ENCODE peak calls at places on chromosomes 11 and 22, in six cellular contexts. One of them, this sample, is unnamed.

GRCh38 chr22:50262973-50263617 is 1.6 kb upstream of the MAPK12 start:
- DNase-seq in astrocyte of the cerebellum: no peak
- DNase-seq in cardiac fibroblast: no peak
- DNase-seq in choroid plexus epithelial cell: no peak
- DNase-seq in AG04450: no peak
- DNase-seq in AG04449: no peak
- DNase-seq in this sample: no peak

GRCh38 chr11:46680164-46680760 is 20.2 kb downstream of the ARHGAP1 start:
- DNase-seq in astrocyte of the cerebellum: no peak
- DNase-seq in cardiac fibroblast: no peak
- DNase-seq in choroid plexus epithelial cell: no peak
- DNase-seq in AG04450: no peak
- DNase-seq in AG04449: no peak
- DNase-seq in this sample: no peak

GRCh38 chr11:57427692-57428082 is 766 bp upstream of the SLC43A3 start:
- DNase-seq in astrocyte of the cerebellum: peak
- DNase-seq in cardiac fibroblast: peak
- DNase-seq in choroid plexus epithelial cell: no peak
- DNase-seq in AG04450: no peak
- DNase-seq in AG04449: no peak
- DNase-seq in this sample: no peak

GRCh38 chr11:44805596-44805995 is 78.8 kb downstream of the TSPAN18 start:
- DNase-seq in astrocyte of the cerebellum: no peak
- DNase-seq in cardiac fibroblast: no peak
- DNase-seq in choroid plexus epithelial cell: peak
- DNase-seq in AG04450: no peak
- DNase-seq in AG04449: no peak
- DNase-seq in this sample: no peak

GRCh38 chr11:126212089-126212660 is 593 bp downstream of the FAM118B start:
- DNase-seq in astrocyte of the cerebellum: no peak
- DNase-seq in cardiac fibroblast: peak
- DNase-seq in choroid plexus epithelial cell: peak
- DNase-seq in AG04450: no peak
- DNase-seq in AG04449: no peak
- DNase-seq in this sample: no peak

GRCh38 chr11:122671270-122671906 is 15.9 kb downstream of the UBASH3B start:
- DNase-seq in astrocyte of the cerebellum: no peak
- DNase-seq in cardiac fibroblast: peak
- DNase-seq in choroid plexus epithelial cell: peak
- DNase-seq in AG04450: peak
- DNase-seq in AG04449: no peak
- DNase-seq in this sample: no peak

GRCh38 chr11:102780491-102780918 is at the start of gene MMP10:
- DNase-seq in astrocyte of the cerebellum: peak
- DNase-seq in cardiac fibroblast: peak
- DNase-seq in choroid plexus epithelial cell: peak
- DNase-seq in AG04450: peak
- DNase-seq in AG04449: no peak
- DNase-seq in this sample: no peak

GRCh38 chr11:114168691-114169090 is 109.2 kb downstream of the ZBTB16 start:
- DNase-seq in astrocyte of the cerebellum: no peak
- DNase-seq in cardiac fibroblast: no peak
- DNase-seq in choroid plexus epithelial cell: no peak
- DNase-seq in AG04450: no peak
- DNase-seq in AG04449: no peak
- DNase-seq in this sample: no peak

GRCh38 chr11:132911186-132911585 is 621.1 kb downstream of the OPCML start:
- DNase-seq in astrocyte of the cerebellum: peak
- DNase-seq in cardiac fibroblast: peak
- DNase-seq in choroid plexus epithelial cell: peak
- DNase-seq in AG04450: peak
- DNase-seq in AG04449: no peak
- DNase-seq in this sample: peak

GRCh38 chr11:118290923-118291322 is 13.6 kb upstream of the CD3E start:
- DNase-seq in astrocyte of the cerebellum: no peak
- DNase-seq in cardiac fibroblast: peak
- DNase-seq in choroid plexus epithelial cell: peak
- DNase-seq in AG04450: no peak
- DNase-seq in AG04449: no peak
- DNase-seq in this sample: no peak

DNA sequence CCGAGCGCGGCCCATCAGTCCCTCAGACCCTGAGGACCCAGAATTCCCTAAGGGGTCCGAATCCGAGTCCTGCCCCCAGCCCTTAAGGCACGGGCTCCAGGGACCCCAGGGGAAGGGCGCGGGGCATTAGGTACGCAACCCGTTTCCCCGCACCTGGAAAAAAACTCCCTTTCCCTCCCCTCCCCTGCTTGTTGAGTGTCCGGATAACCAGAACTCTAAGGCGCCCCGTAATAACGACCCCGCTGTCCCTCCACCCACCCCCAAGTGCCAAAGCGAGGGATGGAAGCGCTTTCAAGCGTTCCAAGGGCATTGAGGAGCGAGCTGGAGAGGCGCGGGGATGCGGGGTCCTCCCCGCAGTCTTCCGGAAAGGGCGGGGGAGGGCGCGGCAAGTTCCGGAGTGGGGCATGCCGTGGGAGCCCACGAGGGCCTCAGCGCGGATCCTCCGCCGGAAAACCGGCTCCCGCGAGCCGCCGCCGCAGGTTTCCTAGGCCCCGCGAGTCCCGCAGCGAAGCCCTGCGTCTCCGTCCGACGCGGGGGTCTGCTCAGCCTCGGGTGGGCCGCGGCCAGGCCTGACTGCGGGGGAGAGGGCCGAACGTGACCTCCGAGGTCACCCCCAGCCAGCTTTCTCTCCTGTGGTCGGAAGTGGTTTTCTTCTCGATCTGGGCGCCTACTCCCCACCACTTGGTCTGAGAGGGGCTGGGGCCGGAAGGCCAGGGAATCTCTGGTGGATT is 3.9 kb upstream of the CCND1 start:
- DNase-seq in astrocyte of the cerebellum: no peak
- DNase-seq in cardiac fibroblast: no peak
- DNase-seq in choroid plexus epithelial cell: no peak
- DNase-seq in AG04450: no peak
- DNase-seq in AG04449: no peak
- DNase-seq in this sample: no peak
- H3K4me3 ChIP-seq in astrocyte of the cerebellum: peak
- H3K4me3 ChIP-seq in cardiac fibroblast: peak
- H3K4me3 ChIP-seq in choroid plexus epithelial cell: peak
- H3K4me3 ChIP-seq in AG04450: peak
- H3K4me3 ChIP-seq in AG04449: peak
- H3K4me3 ChIP-seq in this sample: peak

DNA sequence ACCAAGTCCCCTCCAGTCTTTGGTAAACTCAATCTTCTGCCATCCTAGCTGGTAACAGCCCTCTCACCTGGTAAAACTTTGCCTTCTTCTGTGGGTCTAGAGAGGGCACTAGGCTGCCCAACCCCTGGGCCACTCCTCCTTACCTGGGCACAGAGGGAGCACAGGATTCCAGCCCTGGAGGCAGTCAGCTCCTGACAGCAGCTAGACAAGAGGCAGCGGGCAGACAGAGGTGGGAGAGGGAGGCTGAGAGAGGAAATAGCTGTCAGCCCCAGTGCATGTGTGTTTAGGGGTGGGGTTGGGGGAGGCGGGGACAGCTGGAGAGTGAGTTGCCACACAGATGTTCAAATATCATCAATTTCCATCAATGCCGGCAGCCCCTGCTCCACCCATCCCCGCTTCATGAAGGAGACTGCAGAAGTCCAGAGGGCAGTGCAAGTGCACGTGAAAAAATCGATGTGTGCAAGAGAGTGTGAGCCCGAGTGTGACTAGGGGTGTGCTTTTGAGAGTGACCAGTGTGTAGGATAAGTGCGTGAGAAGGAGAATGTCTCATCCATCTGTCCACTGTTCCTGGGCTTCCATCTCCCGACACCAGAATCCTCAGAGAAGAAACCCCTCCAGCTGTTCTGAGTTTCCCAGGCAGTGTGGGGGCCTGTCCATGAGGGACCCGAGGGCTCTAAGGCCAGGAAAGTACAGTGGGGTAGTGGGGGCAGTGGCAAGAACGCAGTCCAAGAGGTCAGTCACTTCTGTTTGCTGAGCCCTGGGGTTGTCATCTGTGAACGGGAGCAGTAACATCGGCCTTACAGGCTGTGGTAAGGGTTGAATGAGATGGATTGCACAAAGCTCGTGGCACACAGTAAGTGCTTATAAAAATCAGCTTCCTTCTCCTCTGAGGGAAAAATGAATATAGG is at the start of gene PTGDR2:
- DNase-seq in astrocyte of the cerebellum: no peak
- DNase-seq in cardiac fibroblast: no peak
- DNase-seq in choroid plexus epithelial cell: no peak
- DNase-seq in AG04450: no peak
- DNase-seq in AG04449: no peak
- DNase-seq in this sample: no peak
- TF ChIP-seq CTCF in astrocyte of the cerebellum: no peak
- TF ChIP-seq CTCF in cardiac fibroblast: no peak
- TF ChIP-seq CTCF in choroid plexus epithelial cell: no peak
- TF ChIP-seq CTCF in AG04450: no peak
- TF ChIP-seq CTCF in AG04449: no peak
- TF ChIP-seq CTCF in this sample: no peak

GRCh38 chr11:109677240-109677639 is 255.2 kb downstream of the C11orf87 start:
- DNase-seq in astrocyte of the cerebellum: no peak
- DNase-seq in cardiac fibroblast: no peak
- DNase-seq in choroid plexus epithelial cell: no peak
- DNase-seq in AG04450: no peak
- DNase-seq in AG04449: no peak
- DNase-seq in this sample: no peak
- H3K4me3 ChIP-seq in astrocyte of the cerebellum: no peak
- H3K4me3 ChIP-seq in cardiac fibroblast: no peak
- H3K4me3 ChIP-seq in choroid plexus epithelial cell: no peak
- H3K4me3 ChIP-seq in AG04450: no peak
- H3K4me3 ChIP-seq in AG04449: no peak
- H3K4me3 ChIP-seq in this sample: no peak

GRCh38 chr11:124119103-124119502 is 3.9 kb downstream of the VWA5A start:
- DNase-seq in astrocyte of the cerebellum: no peak
- DNase-seq in cardiac fibroblast: no peak
- DNase-seq in choroid plexus epithelial cell: no peak
- DNase-seq in AG04450: no peak
- DNase-seq in AG04449: no peak
- DNase-seq in this sample: no peak

GRCh38 chr11:124122123-124122522 is 6.9 kb downstream of the VWA5A start:
- DNase-seq in astrocyte of the cerebellum: no peak
- DNase-seq in cardiac fibroblast: no peak
- DNase-seq in choroid plexus epithelial cell: no peak
- DNase-seq in AG04450: no peak
- DNase-seq in AG04449: no peak
- DNase-seq in this sample: no peak

DNA sequence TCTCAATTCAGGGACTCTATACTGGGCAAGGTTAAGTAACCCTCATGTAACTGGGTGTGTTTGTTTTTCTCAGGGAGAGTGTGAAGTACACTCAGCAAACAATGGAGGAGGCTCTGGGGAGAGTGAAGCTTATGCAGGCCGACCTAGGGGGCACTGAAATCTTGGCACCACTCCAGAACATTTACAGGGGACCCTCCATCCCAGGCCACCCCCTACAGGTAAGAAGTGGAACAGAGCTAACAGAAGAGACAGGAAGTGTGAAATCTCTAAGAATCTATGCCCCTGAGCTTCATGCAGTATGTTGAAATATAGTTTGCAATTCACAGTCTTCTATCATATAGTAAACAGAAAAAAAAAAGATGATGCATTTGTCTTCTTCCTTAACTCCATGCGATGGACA is 8.3 kb downstream of the VWA5A start:
- DNase-seq in astrocyte of the cerebellum: no peak
- DNase-seq in cardiac fibroblast: no peak
- DNase-seq in choroid plexus epithelial cell: peak
- DNase-seq in AG04450: no peak
- DNase-seq in AG04449: no peak
- DNase-seq in this sample: no peak
- TF ChIP-seq CTCF in astrocyte of the cerebellum: no peak
- TF ChIP-seq CTCF in cardiac fibroblast: no peak
- TF ChIP-seq CTCF in choroid plexus epithelial cell: peak
- TF ChIP-seq CTCF in AG04450: no peak
- TF ChIP-seq CTCF in AG04449: no peak
- TF ChIP-seq CTCF in this sample: peak

GRCh38 chr11:86066606-86067229 is 2.2 kb downstream of the PICALM start:
- DNase-seq in astrocyte of the cerebellum: no peak
- DNase-seq in cardiac fibroblast: no peak
- DNase-seq in choroid plexus epithelial cell: no peak
- DNase-seq in AG04450: no peak
- DNase-seq in AG04449: no peak
- DNase-seq in this sample: no peak
- H3K4me3 ChIP-seq in astrocyte of the cerebellum: peak
- H3K4me3 ChIP-seq in cardiac fibroblast: peak
- H3K4me3 ChIP-seq in choroid plexus epithelial cell: peak
- H3K4me3 ChIP-seq in AG04450: peak
- H3K4me3 ChIP-seq in AG04449: peak
- H3K4me3 ChIP-seq in this sample: peak

DNA sequence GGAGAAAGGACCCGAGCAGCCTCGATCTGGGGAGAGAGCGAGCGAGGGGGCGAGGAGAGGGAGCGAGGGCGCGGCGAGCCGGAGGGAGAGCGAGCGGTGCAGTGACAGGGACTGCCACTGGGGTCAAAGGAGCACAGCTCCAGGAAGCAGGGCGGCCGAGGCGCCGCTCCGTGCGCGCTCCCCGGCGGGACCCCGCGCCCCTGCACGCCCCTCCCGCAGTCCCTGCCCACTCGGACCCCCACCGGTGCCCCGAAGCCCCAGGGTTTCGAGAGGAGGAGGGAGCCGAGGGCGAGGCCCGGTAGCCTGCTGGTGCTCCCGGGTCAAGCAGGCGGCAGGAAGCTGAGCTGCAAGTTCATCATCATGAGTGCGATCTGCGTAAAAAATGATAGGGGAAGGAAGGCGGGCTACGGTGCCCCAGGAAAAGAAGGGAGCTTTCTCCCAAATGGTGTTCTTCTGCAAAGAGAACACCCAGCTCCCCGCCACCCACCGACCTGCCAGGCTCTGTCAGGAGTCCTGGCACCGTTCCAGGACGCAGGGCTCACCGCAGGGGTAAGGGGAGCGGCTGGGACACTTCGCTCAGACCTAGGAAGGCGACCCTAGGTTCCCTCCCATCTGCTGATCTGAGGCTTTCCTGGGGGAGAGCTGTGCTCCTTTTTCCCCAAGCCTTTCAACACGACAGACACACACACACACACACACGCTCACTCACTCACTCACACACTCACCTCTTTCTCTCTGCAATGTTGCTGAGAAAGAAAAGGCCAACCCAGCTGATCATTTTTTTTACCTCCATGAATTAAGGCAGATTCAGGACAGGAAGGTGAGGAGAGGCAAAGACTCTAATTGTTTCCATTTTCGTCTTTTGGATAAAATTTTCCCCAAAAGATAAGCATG is at the start of gene MPPED2:
- DNase-seq in astrocyte of the cerebellum: no peak
- DNase-seq in cardiac fibroblast: no peak
- DNase-seq in choroid plexus epithelial cell: peak
- DNase-seq in AG04450: no peak
- DNase-seq in AG04449: no peak
- DNase-seq in this sample: no peak
- TF ChIP-seq CTCF in astrocyte of the cerebellum: no peak
- TF ChIP-seq CTCF in cardiac fibroblast: no peak
- TF ChIP-seq CTCF in choroid plexus epithelial cell: no peak
- TF ChIP-seq CTCF in AG04450: no peak
- TF ChIP-seq CTCF in AG04449: no peak
- TF ChIP-seq CTCF in this sample: no peak

GRCh38 chr22:19169947-19170318 is 8.6 kb downstream of the SLC25A1 start:
- DNase-seq in astrocyte of the cerebellum: no peak
- DNase-seq in cardiac fibroblast: no peak
- DNase-seq in choroid plexus epithelial cell: no peak
- DNase-seq in AG04450: no peak
- DNase-seq in AG04449: no peak
- DNase-seq in this sample: no peak
- H3K4me3 ChIP-seq in astrocyte of the cerebellum: no peak
- H3K4me3 ChIP-seq in cardiac fibroblast: no peak
- H3K4me3 ChIP-seq in choroid plexus epithelial cell: peak
- H3K4me3 ChIP-seq in AG04450: no peak
- H3K4me3 ChIP-seq in AG04449: no peak
- H3K4me3 ChIP-seq in this sample: peak

This sample was measured in retinal pigment epithelial cell.